ENCODE peak calls at places on chromosomes 6 and 20, in nine cellular contexts. C is mucosa of gallbladder; O is activated naive CD8-positive, alpha-beta T cell treated with anti-CD3 and anti-CD28 coated beads, Interleukin-2, amount 50 U/mL, for 16 hours; E is endodermal cell; M is omental fat pad; Q is GM12892; D is activated T-helper 1 cell treated with Interleukin-2 at 50 U/mL for 16 hours; X is activated naive CD4-positive, alpha-beta T cell treated with Interleukin-2 at 50 U/mL for 16 hours; B is ACHN. V is an unnamed sample.

GRCh38 chr6:111423960-111424846 is 58.8 kb downstream of the REV3L start:
- DNase-seq in O (no peak), M (no peak), C (no peak), E (no peak), B (peak; percentile 44), X (no peak), Q (no peak), D (no peak), V (no peak)

GRCh38 chr20:16488086-16488485 is 85.2 kb downstream of the KIF16B start:
- DNase-seq in Q (no peak), M (no peak), C (no peak), O (no peak), B (no peak), E (no peak), D (no peak), X (no peak), V (no peak)

GRCh38 chr6:30100585-30101422 is 12.1 kb downstream of the TRIM31 start:
- DNase-seq in X (peak; percentile 23), E (peak; percentile 77), M (no peak), D (no peak), Q (no peak), C (peak; percentile 55), B (no peak), O (no peak), V (no peak)

GRCh38 chr6:129643968-129644367 is 66.0 kb downstream of the ARHGAP18 start:
- DNase-seq in O (no peak), E (peak; percentile 57), D (no peak), B (no peak), X (no peak), Q (no peak), M (no peak), C (no peak), V (no peak)

GRCh38 chr6:2854394-2854982 is 12.8 kb upstream of the SERPINB1 start:
- DNase-seq in B (no peak), X (no peak), C (no peak), M (no peak), D (no peak), O (no peak), E (peak; percentile 51), Q (no peak), V (no peak)

GRCh38 chr6:110287462-110288341 is 70.4 kb downstream of the METTL24 start:
- DNase-seq in C (peak; percentile 50), E (no peak), M (no peak), B (no peak), D (no peak), X (no peak), Q (no peak), O (no peak), V (no peak)

GRCh38 chr6:28864321-28864923 is 59.4 kb downstream of the TRIM27 start:
- DNase-seq in B (no peak), O (no peak), Q (no peak), M (no peak), X (no peak), E (no peak), C (no peak), D (no peak), V (no peak)

GRCh38 chr6:38846844-38847243 is 131.7 kb downstream of the DNAH8 start:
- DNase-seq in Q (no peak), O (no peak), X (no peak), M (no peak), D (no peak), B (no peak), E (no peak), C (no peak), V (no peak)

GRCh38 chr20:3082955-3083952 is 1.3 kb downstream of the AVP start:
- DNase-seq in Q (no peak), B (no peak), C (no peak), O (no peak), E (peak; percentile 72), M (no peak), D (no peak), X (no peak), V (no peak)

GRCh38 chr20:16968099-16968498 is 219.9 kb downstream of the OTOR start:
- DNase-seq in X (no peak), M (no peak), D (no peak), C (no peak), B (no peak), Q (no peak), E (no peak), O (no peak), V (no peak)

GRCh38 chr6:168815229-168815628 is 374.2 kb downstream of the SMOC2 start:
- DNase-seq in C (no peak), Q (no peak), B (peak; percentile 7), O (no peak), D (no peak), M (no peak), E (peak; percentile 64), X (no peak), V (no peak)

GRCh38 chr20:23727016-23727415 is 23.7 kb downstream of the CST1 start:
- DNase-seq in M (no peak), Q (no peak), E (no peak), C (no peak), O (no peak), X (no peak), B (no peak), D (no peak), V (no peak)

GRCh38 chr20:18056174-18057105 is 1.3 kb downstream of the OVOL2 start:
- DNase-seq in E (peak; percentile 79), O (no peak), C (peak; percentile 41), D (no peak), M (no peak), Q (no peak), X (no peak), B (no peak), V (no peak)

GRCh38 chr6:14322841-14323240 is 205.3 kb downstream of the CD83 start:
- DNase-seq in O (no peak), Q (no peak), C (no peak), M (no peak), D (no peak), E (no peak), X (no peak), B (no peak), V (no peak)

GRCh38 chr6:63816979-63817436 is 181.4 kb downstream of the PHF3 start:
- DNase-seq in D (no peak), O (no peak), X (no peak), M (no peak), Q (no peak), E (peak; percentile 72), B (no peak), C (no peak), V (no peak)

GRCh38 chr6:9795880-9796279 is 619.0 kb downstream of the TFAP2A start:
- DNase-seq in Q (no peak), M (no peak), C (no peak), X (no peak), B (no peak), O (no peak), E (no peak), D (no peak), V (no peak)

GRCh38 chr20:22819784-22820183 is 215.3 kb upstream of the SSTR4 start:
- DNase-seq in M (no peak), O (no peak), B (no peak), X (no peak), C (no peak), D (no peak), E (no peak), Q (no peak), V (no peak)

GRCh38 chr6:168219167-168219566 is 100.4 kb downstream of the DACT2 start:
- DNase-seq in D (no peak), C (no peak), M (peak; percentile 6), E (no peak), B (no peak), X (no peak), Q (no peak), O (no peak), V (no peak)

GRCh38 chr6:74534485-74535211 is 671.2 kb downstream of the COL12A1 start:
- DNase-seq in O (no peak), M (no peak), C (peak; percentile 38), E (no peak), D (no peak), Q (no peak), X (no peak), B (no peak), V (no peak)

GRCh38 chr20:58231678-58232077 is 3.2 kb upstream of the ANKRD60 start:
- DNase-seq in Q (no peak), B (peak; percentile 28), E (no peak), C (no peak), X (no peak), O (no peak), D (no peak), M (no peak), V (no peak)

GRCh38 chr6:116422238-116422637 is 38.9 kb upstream of the CALHM6 start:
- DNase-seq in D (no peak), E (no peak), O (no peak), Q (no peak), X (no peak), B (no peak), C (no peak), M (no peak), V (no peak)

GRCh38 chr6:145099713-145100112 is 635.6 kb downstream of the EPM2A start:
- DNase-seq in B (no peak), M (no peak), O (no peak), X (no peak), D (no peak), C (no peak), E (no peak), Q (no peak), V (no peak)

GRCh38 chr6:31791324-31792089 is 4.0 kb downstream of the VARS1 start:
- DNase-seq in D (no peak), O (no peak), X (peak; percentile 41), E (peak; percentile 91), B (peak; percentile 45), C (peak; percentile 37), Q (no peak), M (peak; percentile 51), V (no peak)

GRCh38 chr6:165178056-165178455 is 131.3 kb downstream of the C6orf118 start:
- DNase-seq in D (no peak), C (no peak), E (no peak), Q (no peak), X (no peak), O (no peak), M (no peak), B (peak; percentile 14), V (no peak)

GRCh38 chr20:61668064-61668463 is 397.6 kb downstream of the TAF4 start:
- DNase-seq in B (no peak), Q (no peak), D (no peak), E (no peak), X (no peak), C (no peak), O (no peak), M (no peak), V (no peak)

GRCh38 chr6:119351005-119351394 is 1.4 kb upstream of the MAN1A1 start:
- DNase-seq in O (no peak), B (peak; percentile 31), E (no peak), M (no peak), Q (no peak), C (no peak), X (no peak), D (no peak), V (no peak)

GRCh38 chr6:10690651-10691445 is 3.6 kb downstream of the C6orf52 start:
- DNase-seq in D (no peak), Q (no peak), C (no peak), X (no peak), E (no peak), M (no peak), B (no peak), O (no peak), V (peak; percentile 8)

GRCh38 chr6:141540207-141540606 is 592.5 kb upstream of the GJE1 start:
- DNase-seq in O (no peak), X (no peak), D (no peak), B (no peak), Q (no peak), M (no peak), C (no peak), E (no peak), V (no peak)

GRCh38 chr6:36906539-36906938 is 20.8 kb downstream of the C6orf89 start:
- DNase-seq in O (no peak), C (peak; percentile 88), Q (no peak), B (no peak), E (no peak), M (no peak), X (no peak), D (no peak), V (peak; percentile 60)

GRCh38 chr6:4124361-4124760 is 11.0 kb downstream of the ECI2 start:
- DNase-seq in B (no peak), D (no peak), M (no peak), E (no peak), O (no peak), C (no peak), X (no peak), Q (no peak), V (no peak)

GRCh38 chr6:117502580-117502979 is 20.1 kb downstream of the DCBLD1 start:
- DNase-seq in M (no peak), X (no peak), B (no peak), Q (no peak), C (no peak), E (no peak), O (no peak), D (no peak), V (no peak)

V was measured in NCI-H2081 treated with DMSO at 0.1 percent for 48 hours.